ENCODE peak calls at places on chromosomes 13 and 19, in eight cellular contexts. One of them, this sample, is unnamed.

GRCh38 chr19:2150794-2151338 is 500 bp downstream of the AP3D1 start:
- DNase-seq in Peyer's patch: no peak
- DNase-seq in stomach: no peak
- DNase-seq in HL-60: no peak
- DNase-seq in trophoblast cell: no peak
- DNase-seq in heart right ventricle: peak
- DNase-seq in MM.1S: peak
- DNase-seq in psoas muscle: peak
- DNase-seq in this sample: no peak

GRCh38 chr19:11736696-11737095 is 2.0 kb downstream of the ZNF823 start:
- DNase-seq in Peyer's patch: no peak
- DNase-seq in stomach: no peak
- DNase-seq in HL-60: no peak
- DNase-seq in trophoblast cell: peak
- DNase-seq in heart right ventricle: peak
- DNase-seq in MM.1S: no peak
- DNase-seq in psoas muscle: peak
- DNase-seq in this sample: no peak

GRCh38 chr19:6489278-6490061 is 7.9 kb upstream of the DENND1C start:
- DNase-seq in Peyer's patch: no peak
- DNase-seq in stomach: no peak
- DNase-seq in HL-60: no peak
- DNase-seq in trophoblast cell: no peak
- DNase-seq in heart right ventricle: no peak
- DNase-seq in MM.1S: peak
- DNase-seq in psoas muscle: no peak
- DNase-seq in this sample: no peak

GRCh38 chr13:87798536-87798935 is 127.4 kb downstream of the SLITRK5 start:
- DNase-seq in Peyer's patch: no peak
- DNase-seq in stomach: no peak
- DNase-seq in HL-60: no peak
- DNase-seq in trophoblast cell: no peak
- DNase-seq in heart right ventricle: no peak
- DNase-seq in MM.1S: no peak
- DNase-seq in psoas muscle: no peak
- DNase-seq in this sample: no peak

GRCh38 chr19:39352549-39353285 is 10.5 kb downstream of the SAMD4B start:
- DNase-seq in Peyer's patch: no peak
- DNase-seq in stomach: no peak
- DNase-seq in HL-60: no peak
- DNase-seq in trophoblast cell: no peak
- DNase-seq in heart right ventricle: no peak
- DNase-seq in MM.1S: no peak
- DNase-seq in psoas muscle: no peak
- DNase-seq in this sample: no peak

GRCh38 chr19:30498707-30499106 is 126.5 kb downstream of the ZNF536 start:
- DNase-seq in Peyer's patch: no peak
- DNase-seq in stomach: no peak
- DNase-seq in HL-60: no peak
- DNase-seq in trophoblast cell: no peak
- DNase-seq in heart right ventricle: no peak
- DNase-seq in MM.1S: no peak
- DNase-seq in psoas muscle: no peak
- DNase-seq in this sample: no peak

GRCh38 chr13:20118268-20119140 is 42.3 kb downstream of the GJA3 start:
- DNase-seq in Peyer's patch: peak
- DNase-seq in stomach: peak
- DNase-seq in HL-60: no peak
- DNase-seq in trophoblast cell: peak
- DNase-seq in heart right ventricle: peak
- DNase-seq in MM.1S: no peak
- DNase-seq in psoas muscle: peak
- DNase-seq in this sample: no peak

GRCh38 chr19:6021878-6022569 is 44.1 kb upstream of the RANBP3 start:
- DNase-seq in Peyer's patch: peak
- DNase-seq in stomach: peak
- DNase-seq in HL-60: peak
- DNase-seq in trophoblast cell: peak
- DNase-seq in heart right ventricle: peak
- DNase-seq in MM.1S: peak
- DNase-seq in psoas muscle: peak
- DNase-seq in this sample: no peak

GRCh38 chr13:35714096-35714495 is 237.6 kb upstream of the MAB21L1 start:
- DNase-seq in Peyer's patch: no peak
- DNase-seq in stomach: no peak
- DNase-seq in HL-60: no peak
- DNase-seq in trophoblast cell: peak
- DNase-seq in heart right ventricle: no peak
- DNase-seq in MM.1S: no peak
- DNase-seq in psoas muscle: no peak
- DNase-seq in this sample: no peak

GRCh38 chr19:49554701-49555181 is 25.6 kb downstream of the NOSIP start:
- DNase-seq in Peyer's patch: no peak
- DNase-seq in stomach: no peak
- DNase-seq in HL-60: no peak
- DNase-seq in trophoblast cell: peak
- DNase-seq in heart right ventricle: peak
- DNase-seq in MM.1S: no peak
- DNase-seq in psoas muscle: no peak
- DNase-seq in this sample: no peak

GRCh38 chr13:110984798-110985197 is 69.9 kb upstream of the ANKRD10 start:
- DNase-seq in Peyer's patch: no peak
- DNase-seq in stomach: no peak
- DNase-seq in HL-60: no peak
- DNase-seq in trophoblast cell: no peak
- DNase-seq in heart right ventricle: no peak
- DNase-seq in MM.1S: no peak
- DNase-seq in psoas muscle: no peak
- DNase-seq in this sample: no peak

GRCh38 chr13:72255908-72256307 is 388.9 kb upstream of the DACH1 start:
- DNase-seq in Peyer's patch: no peak
- DNase-seq in stomach: no peak
- DNase-seq in HL-60: no peak
- DNase-seq in trophoblast cell: no peak
- DNase-seq in heart right ventricle: no peak
- DNase-seq in MM.1S: peak
- DNase-seq in psoas muscle: no peak
- DNase-seq in this sample: peak

GRCh38 chr19:46202426-46202825 is 27.1 kb upstream of the IGFL1 start:
- DNase-seq in Peyer's patch: no peak
- DNase-seq in stomach: no peak
- DNase-seq in HL-60: no peak
- DNase-seq in trophoblast cell: no peak
- DNase-seq in heart right ventricle: no peak
- DNase-seq in MM.1S: no peak
- DNase-seq in psoas muscle: no peak
- DNase-seq in this sample: no peak

GRCh38 chr13:101325423-101325822 is 90.9 kb downstream of the NALCN start:
- DNase-seq in Peyer's patch: no peak
- DNase-seq in stomach: no peak
- DNase-seq in HL-60: no peak
- DNase-seq in trophoblast cell: no peak
- DNase-seq in heart right ventricle: no peak
- DNase-seq in MM.1S: no peak
- DNase-seq in psoas muscle: no peak
- DNase-seq in this sample: no peak

GRCh38 chr19:18017275-18018083 is 9.5 kb downstream of the ARRDC2 start:
- DNase-seq in Peyer's patch: no peak
- DNase-seq in stomach: no peak
- DNase-seq in HL-60: no peak
- DNase-seq in trophoblast cell: no peak
- DNase-seq in heart right ventricle: no peak
- DNase-seq in MM.1S: no peak
- DNase-seq in psoas muscle: peak
- DNase-seq in this sample: no peak

GRCh38 chr19:14686411-14686810 is 3.4 kb upstream of the ZNF333 start:
- DNase-seq in Peyer's patch: no peak
- DNase-seq in stomach: no peak
- DNase-seq in HL-60: peak
- DNase-seq in trophoblast cell: peak
- DNase-seq in heart right ventricle: no peak
- DNase-seq in MM.1S: peak
- DNase-seq in psoas muscle: no peak
- DNase-seq in this sample: no peak

GRCh38 chr13:23617551-23618014 is 47.4 kb downstream of the TNFRSF19 start:
- DNase-seq in Peyer's patch: no peak
- DNase-seq in stomach: no peak
- DNase-seq in HL-60: no peak
- DNase-seq in trophoblast cell: no peak
- DNase-seq in heart right ventricle: no peak
- DNase-seq in MM.1S: no peak
- DNase-seq in psoas muscle: no peak
- DNase-seq in this sample: no peak
- H3K27ac ChIP-seq in Peyer's patch: no peak
- H3K27ac ChIP-seq in stomach: no peak
- H3K27ac ChIP-seq in HL-60: no peak
- H3K27ac ChIP-seq in trophoblast cell: peak
- H3K27ac ChIP-seq in heart right ventricle: peak
- H3K27ac ChIP-seq in MM.1S: no peak
- H3K27ac ChIP-seq in psoas muscle: no peak
- H3K27ac ChIP-seq in this sample: no peak

GRCh38 chr19:4013886-4014540 is 6.5 kb downstream of the PIAS4 start:
- DNase-seq in Peyer's patch: no peak
- DNase-seq in stomach: no peak
- DNase-seq in HL-60: no peak
- DNase-seq in trophoblast cell: no peak
- DNase-seq in heart right ventricle: no peak
- DNase-seq in MM.1S: no peak
- DNase-seq in psoas muscle: no peak
- DNase-seq in this sample: no peak

GRCh38 chr19:4012975-4013634 is 5.6 kb downstream of the PIAS4 start:
- DNase-seq in Peyer's patch: peak
- DNase-seq in stomach: no peak
- DNase-seq in HL-60: no peak
- DNase-seq in trophoblast cell: no peak
- DNase-seq in heart right ventricle: no peak
- DNase-seq in MM.1S: no peak
- DNase-seq in psoas muscle: no peak
- DNase-seq in this sample: no peak

GRCh38 chr19:4016486-4016885 is 8.9 kb downstream of the PIAS4 start:
- DNase-seq in Peyer's patch: no peak
- DNase-seq in stomach: no peak
- DNase-seq in HL-60: no peak
- DNase-seq in trophoblast cell: no peak
- DNase-seq in heart right ventricle: no peak
- DNase-seq in MM.1S: no peak
- DNase-seq in psoas muscle: no peak
- DNase-seq in this sample: no peak

GRCh38 chr19:4015705-4016402 is 8.3 kb downstream of the PIAS4 start:
- DNase-seq in Peyer's patch: peak
- DNase-seq in stomach: no peak
- DNase-seq in HL-60: no peak
- DNase-seq in trophoblast cell: no peak
- DNase-seq in heart right ventricle: no peak
- DNase-seq in MM.1S: no peak
- DNase-seq in psoas muscle: peak
- DNase-seq in this sample: no peak

DNA sequence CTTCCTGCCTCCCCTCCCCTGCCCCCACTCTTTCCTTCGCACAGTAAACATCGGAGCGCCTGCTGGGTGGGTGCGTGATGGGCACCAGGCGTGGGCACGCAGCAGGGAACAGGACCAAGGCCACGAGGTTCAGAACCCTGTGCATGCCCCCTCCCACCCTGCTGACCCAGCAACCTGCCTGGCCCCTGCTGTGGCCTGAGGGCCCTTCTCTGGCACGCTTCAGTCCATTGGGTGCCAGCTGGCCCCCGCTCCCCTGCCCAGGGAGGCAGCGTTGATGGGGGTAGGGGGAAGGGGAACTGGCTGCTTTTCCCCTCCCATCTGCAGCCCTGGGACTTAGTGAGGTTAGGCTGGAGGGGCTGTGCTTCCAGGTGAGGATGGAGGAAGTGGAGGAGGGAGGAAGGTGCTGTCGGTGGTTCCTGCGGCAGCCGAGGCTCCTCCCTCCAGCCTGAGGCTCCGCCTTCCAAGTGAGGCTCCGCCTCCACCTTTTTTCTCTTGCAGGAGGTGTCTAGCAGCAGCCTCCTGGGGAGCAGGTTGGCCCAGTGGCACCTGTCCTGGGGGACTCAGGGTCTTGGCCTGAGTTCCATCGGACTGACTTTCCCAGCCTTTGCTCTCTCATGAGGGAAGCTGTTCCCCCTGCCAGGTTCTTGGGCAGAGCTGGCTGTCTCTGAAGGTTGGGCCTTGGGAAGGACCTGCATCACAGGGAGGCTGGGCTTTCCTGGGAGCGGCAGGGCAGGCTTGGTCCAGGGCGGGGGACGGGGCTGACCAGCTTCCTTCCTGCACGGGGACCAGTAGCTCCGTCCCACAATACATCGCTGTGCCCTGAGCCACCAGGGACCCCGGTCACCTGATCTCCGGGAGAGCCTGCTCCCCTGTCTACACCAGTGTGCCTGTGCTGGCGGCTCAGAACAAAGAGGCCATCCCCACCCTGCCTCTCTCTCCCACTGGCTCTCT is 7.3 kb downstream of the PIAS4 start:
- DNase-seq in Peyer's patch: peak
- DNase-seq in stomach: peak
- DNase-seq in HL-60: peak
- DNase-seq in trophoblast cell: no peak
- DNase-seq in heart right ventricle: peak
- DNase-seq in MM.1S: no peak
- DNase-seq in psoas muscle: peak
- DNase-seq in this sample: no peak
- H3K27ac ChIP-seq in Peyer's patch: no peak
- H3K27ac ChIP-seq in stomach: peak
- H3K27ac ChIP-seq in HL-60: no peak
- H3K27ac ChIP-seq in trophoblast cell: peak
- H3K27ac ChIP-seq in heart right ventricle: peak
- H3K27ac ChIP-seq in MM.1S: no peak
- H3K27ac ChIP-seq in psoas muscle: peak
- H3K27ac ChIP-seq in this sample: no peak

DNA sequence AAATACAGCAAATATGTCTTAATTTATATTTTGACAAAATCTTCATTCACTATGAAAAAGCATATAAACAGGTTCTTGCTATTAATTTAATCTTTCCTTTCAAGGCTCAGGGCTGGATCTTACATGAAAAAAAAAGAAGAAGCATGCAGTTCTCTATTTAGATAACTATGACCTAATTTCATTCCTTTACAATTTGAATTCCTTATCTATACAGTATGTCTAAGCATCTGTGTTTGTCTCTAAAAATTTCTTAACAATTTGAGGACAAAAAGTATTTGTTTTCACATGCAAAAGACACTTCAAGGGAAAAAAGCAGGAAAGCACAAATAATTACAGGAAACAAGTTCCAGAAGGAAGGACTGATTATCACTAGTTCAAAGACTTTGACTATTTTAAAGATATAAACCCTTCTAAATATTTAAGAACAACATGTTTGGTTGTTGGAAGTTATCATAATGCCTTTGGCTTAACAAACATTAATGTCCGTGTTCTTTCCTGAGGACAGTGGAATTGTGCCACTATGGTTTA is 157.5 kb downstream of the TBC1D4 start:
- DNase-seq in Peyer's patch: no peak
- DNase-seq in stomach: no peak
- DNase-seq in HL-60: no peak
- DNase-seq in trophoblast cell: no peak
- DNase-seq in heart right ventricle: no peak
- DNase-seq in MM.1S: no peak
- DNase-seq in psoas muscle: no peak
- DNase-seq in this sample: no peak
- H3K27ac ChIP-seq in Peyer's patch: no peak
- H3K27ac ChIP-seq in stomach: no peak
- H3K27ac ChIP-seq in HL-60: no peak
- H3K27ac ChIP-seq in trophoblast cell: no peak
- H3K27ac ChIP-seq in heart right ventricle: no peak
- H3K27ac ChIP-seq in MM.1S: no peak
- H3K27ac ChIP-seq in psoas muscle: no peak
- H3K27ac ChIP-seq in this sample: no peak

GRCh38 chr19:47258434-47258833 is 2.1 kb downstream of the CCDC9 start:
- DNase-seq in Peyer's patch: no peak
- DNase-seq in stomach: no peak
- DNase-seq in HL-60: no peak
- DNase-seq in trophoblast cell: no peak
- DNase-seq in heart right ventricle: no peak
- DNase-seq in MM.1S: no peak
- DNase-seq in psoas muscle: no peak
- DNase-seq in this sample: no peak
- H3K27ac ChIP-seq in Peyer's patch: no peak
- H3K27ac ChIP-seq in stomach: peak
- H3K27ac ChIP-seq in HL-60: no peak
- H3K27ac ChIP-seq in trophoblast cell: no peak
- H3K27ac ChIP-seq in heart right ventricle: peak
- H3K27ac ChIP-seq in MM.1S: no peak
- H3K27ac ChIP-seq in psoas muscle: peak
- H3K27ac ChIP-seq in this sample: no peak

This sample was measured in epithelial cell of prostate.